ENCODE peak calls at places on chromosomes 11 and 22, in six cellular contexts. One of them, this sample, is unnamed.

GRCh38 chr22:32661296-32661695 is 140.2 kb upstream of the TIMP3 start:
- DNase-seq in HFF-Myc: peak; percentile 72
- DNase-seq in activated T-helper 1 cell treated with Interleukin-2 at 50 U/mL for 16 hours: no peak
- DNase-seq in retina: no peak
- DNase-seq in heart right ventricle: peak; percentile 35
- DNase-seq in stimulated activated CD4-positive, alpha-beta T cell treated with anti-CD3 and anti-CD28 coated beads, Interleukin-4, amount 100 ng/mL, for 1 hour: no peak
- DNase-seq in this sample: no peak

GRCh38 chr11:17165247-17165890 is 42.4 kb downstream of the PIK3C2A start:
- DNase-seq in HFF-Myc: no peak
- DNase-seq in activated T-helper 1 cell treated with Interleukin-2 at 50 U/mL for 16 hours: no peak
- DNase-seq in retina: no peak
- DNase-seq in heart right ventricle: no peak
- DNase-seq in stimulated activated CD4-positive, alpha-beta T cell treated with anti-CD3 and anti-CD28 coated beads, Interleukin-4, amount 100 ng/mL, for 1 hour: no peak
- DNase-seq in this sample: no peak

GRCh38 chr11:69842746-69843528 is 23.7 kb upstream of the FGF3 start:
- DNase-seq in HFF-Myc: no peak
- DNase-seq in activated T-helper 1 cell treated with Interleukin-2 at 50 U/mL for 16 hours: no peak
- DNase-seq in retina: no peak
- DNase-seq in heart right ventricle: no peak
- DNase-seq in stimulated activated CD4-positive, alpha-beta T cell treated with anti-CD3 and anti-CD28 coated beads, Interleukin-4, amount 100 ng/mL, for 1 hour: no peak
- DNase-seq in this sample: no peak

GRCh38 chr22:36769541-36769940 is 6.4 kb downstream of the IFT27 start:
- DNase-seq in HFF-Myc: no peak
- DNase-seq in activated T-helper 1 cell treated with Interleukin-2 at 50 U/mL for 16 hours: no peak
- DNase-seq in retina: no peak
- DNase-seq in heart right ventricle: no peak
- DNase-seq in stimulated activated CD4-positive, alpha-beta T cell treated with anti-CD3 and anti-CD28 coated beads, Interleukin-4, amount 100 ng/mL, for 1 hour: no peak
- DNase-seq in this sample: no peak

GRCh38 chr11:130765951-130766649 is 150.2 kb downstream of the SNX19 start:
- DNase-seq in HFF-Myc: peak; percentile 56
- DNase-seq in activated T-helper 1 cell treated with Interleukin-2 at 50 U/mL for 16 hours: no peak
- DNase-seq in retina: no peak
- DNase-seq in heart right ventricle: no peak
- DNase-seq in stimulated activated CD4-positive, alpha-beta T cell treated with anti-CD3 and anti-CD28 coated beads, Interleukin-4, amount 100 ng/mL, for 1 hour: no peak
- DNase-seq in this sample: no peak

GRCh38 chr11:107017433-107018227 is 646 bp downstream of the GUCY1A2 start:
- DNase-seq in HFF-Myc: no peak
- DNase-seq in activated T-helper 1 cell treated with Interleukin-2 at 50 U/mL for 16 hours: no peak
- DNase-seq in retina: peak; percentile 91
- DNase-seq in heart right ventricle: peak; percentile 28
- DNase-seq in stimulated activated CD4-positive, alpha-beta T cell treated with anti-CD3 and anti-CD28 coated beads, Interleukin-4, amount 100 ng/mL, for 1 hour: no peak
- DNase-seq in this sample: peak; percentile 22

GRCh38 chr22:35033635-35034296 is 32.2 kb upstream of the ISX start:
- DNase-seq in HFF-Myc: no peak
- DNase-seq in activated T-helper 1 cell treated with Interleukin-2 at 50 U/mL for 16 hours: no peak
- DNase-seq in retina: no peak
- DNase-seq in heart right ventricle: no peak
- DNase-seq in stimulated activated CD4-positive, alpha-beta T cell treated with anti-CD3 and anti-CD28 coated beads, Interleukin-4, amount 100 ng/mL, for 1 hour: no peak
- DNase-seq in this sample: no peak

GRCh38 chr22:21016644-21017420 is 1.9 kb downstream of the P2RX6 start:
- DNase-seq in HFF-Myc: no peak
- DNase-seq in activated T-helper 1 cell treated with Interleukin-2 at 50 U/mL for 16 hours: no peak
- DNase-seq in retina: no peak
- DNase-seq in heart right ventricle: no peak
- DNase-seq in stimulated activated CD4-positive, alpha-beta T cell treated with anti-CD3 and anti-CD28 coated beads, Interleukin-4, amount 100 ng/mL, for 1 hour: no peak
- DNase-seq in this sample: no peak

GRCh38 chr11:16195659-16196058 is 160.7 kb downstream of the SOX6 start:
- DNase-seq in HFF-Myc: no peak
- DNase-seq in activated T-helper 1 cell treated with Interleukin-2 at 50 U/mL for 16 hours: no peak
- DNase-seq in retina: no peak
- DNase-seq in heart right ventricle: no peak
- DNase-seq in stimulated activated CD4-positive, alpha-beta T cell treated with anti-CD3 and anti-CD28 coated beads, Interleukin-4, amount 100 ng/mL, for 1 hour: no peak
- DNase-seq in this sample: no peak

GRCh38 chr22:37358917-37359316 is 68.4 kb downstream of the ELFN2 start:
- DNase-seq in HFF-Myc: no peak
- DNase-seq in activated T-helper 1 cell treated with Interleukin-2 at 50 U/mL for 16 hours: no peak
- DNase-seq in retina: no peak
- DNase-seq in heart right ventricle: no peak
- DNase-seq in stimulated activated CD4-positive, alpha-beta T cell treated with anti-CD3 and anti-CD28 coated beads, Interleukin-4, amount 100 ng/mL, for 1 hour: no peak
- DNase-seq in this sample: no peak

GRCh38 chr11:65471410-65471762 is 27.5 kb upstream of the MALAT1 start:
- DNase-seq in HFF-Myc: no peak
- DNase-seq in activated T-helper 1 cell treated with Interleukin-2 at 50 U/mL for 16 hours: no peak
- DNase-seq in retina: peak; percentile 38
- DNase-seq in heart right ventricle: peak; percentile 85
- DNase-seq in stimulated activated CD4-positive, alpha-beta T cell treated with anti-CD3 and anti-CD28 coated beads, Interleukin-4, amount 100 ng/mL, for 1 hour: no peak
- DNase-seq in this sample: no peak

GRCh38 chr11:122229078-122229477 is 113.1 kb upstream of the BLID start:
- DNase-seq in HFF-Myc: peak; percentile 86
- DNase-seq in activated T-helper 1 cell treated with Interleukin-2 at 50 U/mL for 16 hours: no peak
- DNase-seq in retina: no peak
- DNase-seq in heart right ventricle: peak; percentile 8
- DNase-seq in stimulated activated CD4-positive, alpha-beta T cell treated with anti-CD3 and anti-CD28 coated beads, Interleukin-4, amount 100 ng/mL, for 1 hour: no peak
- DNase-seq in this sample: no peak

GRCh38 chr22:50481440-50482106 is at the start of gene ADM2:
- DNase-seq in HFF-Myc: no peak
- DNase-seq in activated T-helper 1 cell treated with Interleukin-2 at 50 U/mL for 16 hours: peak; percentile 51
- DNase-seq in retina: no peak
- DNase-seq in heart right ventricle: no peak
- DNase-seq in stimulated activated CD4-positive, alpha-beta T cell treated with anti-CD3 and anti-CD28 coated beads, Interleukin-4, amount 100 ng/mL, for 1 hour: peak; percentile 70
- DNase-seq in this sample: peak; percentile 71

GRCh38 chr11:30729187-30729713 is 143.1 kb upstream of the MPPED2 start:
- DNase-seq in HFF-Myc: no peak
- DNase-seq in activated T-helper 1 cell treated with Interleukin-2 at 50 U/mL for 16 hours: no peak
- DNase-seq in retina: no peak
- DNase-seq in heart right ventricle: no peak
- DNase-seq in stimulated activated CD4-positive, alpha-beta T cell treated with anti-CD3 and anti-CD28 coated beads, Interleukin-4, amount 100 ng/mL, for 1 hour: no peak
- DNase-seq in this sample: no peak

GRCh38 chr11:75223954-75224643 is 16.5 kb upstream of the TPBGL start:
- DNase-seq in HFF-Myc: no peak
- DNase-seq in activated T-helper 1 cell treated with Interleukin-2 at 50 U/mL for 16 hours: no peak
- DNase-seq in retina: no peak
- DNase-seq in heart right ventricle: no peak
- DNase-seq in stimulated activated CD4-positive, alpha-beta T cell treated with anti-CD3 and anti-CD28 coated beads, Interleukin-4, amount 100 ng/mL, for 1 hour: no peak
- DNase-seq in this sample: no peak

GRCh38 chr11:112540261-112540660 is 279.6 kb upstream of the PLET1 start:
- DNase-seq in HFF-Myc: no peak
- DNase-seq in activated T-helper 1 cell treated with Interleukin-2 at 50 U/mL for 16 hours: no peak
- DNase-seq in retina: no peak
- DNase-seq in heart right ventricle: no peak
- DNase-seq in stimulated activated CD4-positive, alpha-beta T cell treated with anti-CD3 and anti-CD28 coated beads, Interleukin-4, amount 100 ng/mL, for 1 hour: no peak
- DNase-seq in this sample: no peak